ENCODE peak calls at places on chromosomes 3 and 15, in ten cellular contexts. One of them, this sample, is unnamed.

GRCh38 chr15:40334541-40334940 is 6.2 kb downstream of the CCDC9B start:
- DNase-seq in DND-41: no peak
- DNase-seq in mesendoderm: no peak
- DNase-seq in Karpas-422: no peak
- DNase-seq in PC-3: no peak
- DNase-seq in H1: no peak
- DNase-seq in astrocyte: no peak
- DNase-seq in MM.1S: no peak
- DNase-seq in H9: no peak
- DNase-seq in fibroblast of lung: no peak
- DNase-seq in this sample: no peak

GRCh38 chr3:126322181-126322967 is 34.8 kb downstream of the KLF15 start:
- DNase-seq in DND-41: no peak
- DNase-seq in mesendoderm: no peak
- DNase-seq in Karpas-422: no peak
- DNase-seq in PC-3: no peak
- DNase-seq in H1: no peak
- DNase-seq in astrocyte: no peak
- DNase-seq in MM.1S: no peak
- DNase-seq in H9: peak; percentile 14
- DNase-seq in fibroblast of lung: no peak
- DNase-seq in this sample: no peak

GRCh38 chr15:93829115-93829849 is 402.1 kb upstream of the MCTP2 start:
- DNase-seq in DND-41: no peak
- DNase-seq in mesendoderm: peak; percentile 98
- DNase-seq in Karpas-422: no peak
- DNase-seq in PC-3: peak; percentile 17
- DNase-seq in H1: no peak
- DNase-seq in astrocyte: peak; percentile 85
- DNase-seq in MM.1S: no peak
- DNase-seq in H9: no peak
- DNase-seq in fibroblast of lung: no peak
- DNase-seq in this sample: no peak

GRCh38 chr15:52796228-52796521 is 6.0 kb upstream of the ONECUT1 start:
- DNase-seq in DND-41: no peak
- DNase-seq in mesendoderm: no peak
- DNase-seq in Karpas-422: no peak
- DNase-seq in PC-3: no peak
- DNase-seq in H1: no peak
- DNase-seq in astrocyte: no peak
- DNase-seq in MM.1S: no peak
- DNase-seq in H9: no peak
- DNase-seq in fibroblast of lung: no peak
- DNase-seq in this sample: no peak

GRCh38 chr3:149314807-149315578 is 18.4 kb downstream of the TM4SF18 start:
- DNase-seq in DND-41: no peak
- DNase-seq in mesendoderm: no peak
- DNase-seq in Karpas-422: no peak
- DNase-seq in PC-3: peak; percentile 87
- DNase-seq in H1: no peak
- DNase-seq in astrocyte: peak; percentile 92
- DNase-seq in MM.1S: no peak
- DNase-seq in H9: no peak
- DNase-seq in fibroblast of lung: peak; percentile 74
- DNase-seq in this sample: no peak

GRCh38 chr3:73449774-73450173 is 175.0 kb downstream of the PDZRN3 start:
- DNase-seq in DND-41: no peak
- DNase-seq in mesendoderm: no peak
- DNase-seq in Karpas-422: peak; percentile 85
- DNase-seq in PC-3: no peak
- DNase-seq in H1: no peak
- DNase-seq in astrocyte: no peak
- DNase-seq in MM.1S: no peak
- DNase-seq in H9: no peak
- DNase-seq in fibroblast of lung: no peak
- DNase-seq in this sample: no peak

GRCh38 chr3:156816794-156817741 is 9.1 kb upstream of the LEKR1 start:
- DNase-seq in DND-41: peak; percentile 29
- DNase-seq in mesendoderm: peak; percentile 91
- DNase-seq in Karpas-422: peak; percentile 89
- DNase-seq in PC-3: peak; percentile 95
- DNase-seq in H1: peak; percentile 81
- DNase-seq in astrocyte: peak; percentile 77
- DNase-seq in MM.1S: peak; percentile 98
- DNase-seq in H9: peak; percentile 93
- DNase-seq in fibroblast of lung: peak; percentile 72
- DNase-seq in this sample: peak; percentile 96

GRCh38 chr15:74624020-74624602 is 8.5 kb downstream of the CLK3 start:
- DNase-seq in DND-41: no peak
- DNase-seq in mesendoderm: no peak
- DNase-seq in Karpas-422: no peak
- DNase-seq in PC-3: no peak
- DNase-seq in H1: no peak
- DNase-seq in astrocyte: no peak
- DNase-seq in MM.1S: no peak
- DNase-seq in H9: no peak
- DNase-seq in fibroblast of lung: no peak
- DNase-seq in this sample: no peak

GRCh38 chr3:4826237-4827100 is 152.8 kb upstream of the BHLHE40 start:
- DNase-seq in DND-41: no peak
- DNase-seq in mesendoderm: no peak
- DNase-seq in Karpas-422: no peak
- DNase-seq in PC-3: no peak
- DNase-seq in H1: no peak
- DNase-seq in astrocyte: peak; percentile 68
- DNase-seq in MM.1S: no peak
- DNase-seq in H9: no peak
- DNase-seq in fibroblast of lung: peak; percentile 52
- DNase-seq in this sample: no peak

GRCh38 chr3:52453496-52454234 is at the start of gene TNNC1:
- DNase-seq in DND-41: no peak
- DNase-seq in mesendoderm: peak; percentile 76
- DNase-seq in Karpas-422: no peak
- DNase-seq in PC-3: no peak
- DNase-seq in H1: no peak
- DNase-seq in astrocyte: no peak
- DNase-seq in MM.1S: no peak
- DNase-seq in H9: peak; percentile 75
- DNase-seq in fibroblast of lung: no peak
- DNase-seq in this sample: peak; percentile 81

GRCh38 chr3:28077566-28077965 is 163.9 kb upstream of the CMC1 start:
- DNase-seq in DND-41: no peak
- DNase-seq in mesendoderm: peak; percentile 32
- DNase-seq in Karpas-422: no peak
- DNase-seq in PC-3: peak; percentile 24
- DNase-seq in H1: peak; percentile 50
- DNase-seq in astrocyte: peak; percentile 3
- DNase-seq in MM.1S: no peak
- DNase-seq in H9: peak; percentile 59
- DNase-seq in fibroblast of lung: peak; percentile 18
- DNase-seq in this sample: peak; percentile 75

DNA sequence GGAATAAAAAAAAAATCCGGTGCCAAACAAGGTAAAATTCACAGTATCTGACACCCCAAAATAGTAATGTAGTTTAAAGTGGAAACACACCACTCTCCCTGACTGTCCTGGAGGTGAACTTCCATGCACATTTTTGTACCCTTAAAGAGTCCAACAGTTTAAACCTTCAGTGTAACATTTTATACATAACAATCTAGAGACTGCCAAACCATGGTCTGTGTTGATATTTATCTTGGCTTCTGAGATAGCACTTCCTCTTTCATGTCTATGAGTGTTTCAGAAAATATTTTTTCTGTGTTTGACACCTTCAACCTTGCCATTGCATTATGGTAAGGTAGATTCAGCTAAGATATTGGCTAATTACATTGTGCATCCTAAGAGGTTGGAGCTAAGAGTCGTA is 13.9 kb downstream of the TMEM45A start:
- DNase-seq in DND-41: no peak
- DNase-seq in mesendoderm: no peak
- DNase-seq in Karpas-422: no peak
- DNase-seq in PC-3: no peak
- DNase-seq in H1: no peak
- DNase-seq in astrocyte: peak; percentile 80
- DNase-seq in MM.1S: no peak
- DNase-seq in H9: no peak
- DNase-seq in fibroblast of lung: no peak
- DNase-seq in this sample: no peak
- H3K79me2 ChIP-seq in DND-41: no peaks in the 10 kb centered on the region
- H3K79me2 ChIP-seq in mesendoderm: no peaks in the 10 kb centered on the region
- H3K79me2 ChIP-seq in Karpas-422: no peaks in the 10 kb centered on the region
- H3K79me2 ChIP-seq in PC-3: no peaks in the 10 kb centered on the region
- H3K79me2 ChIP-seq in H1: no peaks in the 10 kb centered on the region
- H3K79me2 ChIP-seq in astrocyte: no peaks in the 10 kb centered on the region
- H3K79me2 ChIP-seq in MM.1S: no peaks in the 10 kb centered on the region
- H3K79me2 ChIP-seq in H9: no peaks in the 10 kb centered on the region
- H3K79me2 ChIP-seq in fibroblast of lung: no peaks in the 10 kb centered on the region
- H3K79me2 ChIP-seq in this sample: no peaks in the 10 kb centered on the region

DNA sequence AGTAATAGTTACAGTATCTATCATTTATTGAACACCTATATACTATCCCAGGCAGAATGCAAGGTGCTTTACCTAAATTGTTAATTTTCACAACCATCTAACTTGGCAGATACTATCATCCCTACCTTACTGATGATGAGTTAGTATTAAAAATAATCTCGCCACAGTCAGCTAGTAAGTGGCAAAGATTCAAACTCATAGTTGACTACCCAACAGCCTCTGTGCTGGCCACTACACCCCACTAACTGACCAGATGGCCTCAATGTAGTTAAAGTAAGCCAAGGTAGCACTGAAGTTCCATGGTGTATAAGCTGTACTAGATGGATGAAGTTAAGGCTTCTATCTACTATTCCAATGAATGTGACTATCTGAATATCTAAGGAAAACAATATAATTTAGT is 44.8 kb downstream of the PEAK1 start:
- DNase-seq in DND-41: no peak
- DNase-seq in mesendoderm: no peak
- DNase-seq in Karpas-422: no peak
- DNase-seq in PC-3: no peak
- DNase-seq in H1: no peak
- DNase-seq in astrocyte: no peak
- DNase-seq in MM.1S: no peak
- DNase-seq in H9: no peak
- DNase-seq in fibroblast of lung: no peak
- DNase-seq in this sample: no peak
- H3K79me2 ChIP-seq in DND-41: peaks cover 15% of the 10 kb centered on the region
- H3K79me2 ChIP-seq in mesendoderm: no peaks in the 10 kb centered on the region
- H3K79me2 ChIP-seq in Karpas-422: no peaks in the 10 kb centered on the region
- H3K79me2 ChIP-seq in PC-3: no peaks in the 10 kb centered on the region
- H3K79me2 ChIP-seq in H1: peaks cover 58% of the 10 kb centered on the region
- H3K79me2 ChIP-seq in astrocyte: peaks cover 94% of the 10 kb centered on the region
- H3K79me2 ChIP-seq in MM.1S: peaks cover 36% of the 10 kb centered on the region
- H3K79me2 ChIP-seq in H9: peaks cover 2% of the 10 kb centered on the region
- H3K79me2 ChIP-seq in fibroblast of lung: peaks cover 68% of the 10 kb centered on the region
- H3K79me2 ChIP-seq in this sample: peaks cover 18% of the 10 kb centered on the region

GRCh38 chr3:58074997-58075396 is 66.8 kb downstream of the FLNB start:
- DNase-seq in DND-41: peak; percentile 73
- DNase-seq in mesendoderm: no peak
- DNase-seq in Karpas-422: no peak
- DNase-seq in PC-3: no peak
- DNase-seq in H1: no peak
- DNase-seq in astrocyte: no peak
- DNase-seq in MM.1S: no peak
- DNase-seq in H9: no peak
- DNase-seq in fibroblast of lung: no peak
- DNase-seq in this sample: no peak

GRCh38 chr3:58073315-58074125 is 65.3 kb downstream of the FLNB start:
- DNase-seq in DND-41: peak; percentile 32
- DNase-seq in mesendoderm: no peak
- DNase-seq in Karpas-422: no peak
- DNase-seq in PC-3: no peak
- DNase-seq in H1: no peak
- DNase-seq in astrocyte: peak; percentile 71
- DNase-seq in MM.1S: no peak
- DNase-seq in H9: no peak
- DNase-seq in fibroblast of lung: no peak
- DNase-seq in this sample: no peak

GRCh38 chr3:58072046-58072445 is 63.8 kb downstream of the FLNB start:
- DNase-seq in DND-41: no peak
- DNase-seq in mesendoderm: no peak
- DNase-seq in Karpas-422: no peak
- DNase-seq in PC-3: no peak
- DNase-seq in H1: no peak
- DNase-seq in astrocyte: peak; percentile 98
- DNase-seq in MM.1S: no peak
- DNase-seq in H9: no peak
- DNase-seq in fibroblast of lung: peak; percentile 80
- DNase-seq in this sample: no peak

GRCh38 chr3:58071480-58071971 is 63.3 kb downstream of the FLNB start:
- DNase-seq in DND-41: no peak
- DNase-seq in mesendoderm: no peak
- DNase-seq in Karpas-422: no peak
- DNase-seq in PC-3: peak; percentile 23
- DNase-seq in H1: no peak
- DNase-seq in astrocyte: no peak
- DNase-seq in MM.1S: no peak
- DNase-seq in H9: no peak
- DNase-seq in fibroblast of lung: no peak
- DNase-seq in this sample: no peak

GRCh38 chr3:58074126-58074715 is 66.0 kb downstream of the FLNB start:
- DNase-seq in DND-41: peak; percentile 26
- DNase-seq in mesendoderm: no peak
- DNase-seq in Karpas-422: no peak
- DNase-seq in PC-3: no peak
- DNase-seq in H1: no peak
- DNase-seq in astrocyte: no peak
- DNase-seq in MM.1S: no peak
- DNase-seq in H9: no peak
- DNase-seq in fibroblast of lung: no peak
- DNase-seq in this sample: no peak
- H3K79me2 ChIP-seq in DND-41: peaks cover 51% of the 10 kb centered on the region
- H3K79me2 ChIP-seq in mesendoderm: peaks cover 10% of the 10 kb centered on the region
- H3K79me2 ChIP-seq in Karpas-422: no peaks in the 10 kb centered on the region
- H3K79me2 ChIP-seq in PC-3: peaks cover 99% of the 10 kb centered on the region
- H3K79me2 ChIP-seq in H1: peaks cover 56% of the 10 kb centered on the region
- H3K79me2 ChIP-seq in astrocyte: peaks cover 91% of the 10 kb centered on the region
- H3K79me2 ChIP-seq in MM.1S: no peaks in the 10 kb centered on the region
- H3K79me2 ChIP-seq in H9: no peaks in the 10 kb centered on the region
- H3K79me2 ChIP-seq in fibroblast of lung: peaks cover 40% of the 10 kb centered on the region
- H3K79me2 ChIP-seq in this sample: no peaks in the 10 kb centered on the region

GRCh38 chr15:25220834-25221233 is 218.0 kb downstream of the UBE3A start:
- DNase-seq in DND-41: no peak
- DNase-seq in mesendoderm: no peak
- DNase-seq in Karpas-422: no peak
- DNase-seq in PC-3: no peak
- DNase-seq in H1: no peak
- DNase-seq in astrocyte: no peak
- DNase-seq in MM.1S: no peak
- DNase-seq in H9: no peak
- DNase-seq in fibroblast of lung: no peak
- DNase-seq in this sample: no peak

GRCh38 chr15:25226360-25226759 is 212.5 kb downstream of the UBE3A start:
- DNase-seq in DND-41: no peak
- DNase-seq in mesendoderm: no peak
- DNase-seq in Karpas-422: no peak
- DNase-seq in PC-3: no peak
- DNase-seq in H1: no peak
- DNase-seq in astrocyte: no peak
- DNase-seq in MM.1S: no peak
- DNase-seq in H9: no peak
- DNase-seq in fibroblast of lung: no peak
- DNase-seq in this sample: no peak

GRCh38 chr15:25228261-25228660 is 210.6 kb downstream of the UBE3A start:
- DNase-seq in DND-41: no peak
- DNase-seq in mesendoderm: no peak
- DNase-seq in Karpas-422: no peak
- DNase-seq in PC-3: no peak
- DNase-seq in H1: no peak
- DNase-seq in astrocyte: no peak
- DNase-seq in MM.1S: no peak
- DNase-seq in H9: no peak
- DNase-seq in fibroblast of lung: no peak
- DNase-seq in this sample: no peak

GRCh38 chr15:25224396-25224795 is 214.4 kb downstream of the UBE3A start:
- DNase-seq in DND-41: no peak
- DNase-seq in mesendoderm: no peak
- DNase-seq in Karpas-422: no peak
- DNase-seq in PC-3: no peak
- DNase-seq in H1: no peak
- DNase-seq in astrocyte: no peak
- DNase-seq in MM.1S: no peak
- DNase-seq in H9: no peak
- DNase-seq in fibroblast of lung: no peak
- DNase-seq in this sample: no peak
- H3K79me2 ChIP-seq in DND-41: no peaks in the 10 kb centered on the region
- H3K79me2 ChIP-seq in mesendoderm: no peaks in the 10 kb centered on the region
- H3K79me2 ChIP-seq in Karpas-422: no peaks in the 10 kb centered on the region
- H3K79me2 ChIP-seq in PC-3: no peaks in the 10 kb centered on the region
- H3K79me2 ChIP-seq in H1: no peaks in the 10 kb centered on the region
- H3K79me2 ChIP-seq in astrocyte: no peaks in the 10 kb centered on the region
- H3K79me2 ChIP-seq in MM.1S: no peaks in the 10 kb centered on the region
- H3K79me2 ChIP-seq in H9: no peaks in the 10 kb centered on the region
- H3K79me2 ChIP-seq in fibroblast of lung: no peaks in the 10 kb centered on the region
- H3K79me2 ChIP-seq in this sample: no peaks in the 10 kb centered on the region